ENCODE peak calls at places on chromosome 1, in eight cellular contexts. One of them, this sample, is unnamed.

GRCh38 chr1:151347523-151348246 is 633 bp upstream of the RFX5 start:
- DNase-seq in spleen: no peak
- DNase-seq in sigmoid colon: no peak
- DNase-seq in Peyer's patch: no peak
- DNase-seq in breast epithelium: no peak
- DNase-seq in adrenal gland: no peak
- DNase-seq in H1: no peak
- DNase-seq in prostate gland: no peak
- DNase-seq in this sample: no peak

GRCh38 chr1:36516372-36517018 is 33.8 kb upstream of the CSF3R start:
- DNase-seq in spleen: peak
- DNase-seq in sigmoid colon: peak
- DNase-seq in Peyer's patch: peak
- DNase-seq in breast epithelium: peak
- DNase-seq in adrenal gland: peak
- DNase-seq in H1: peak
- DNase-seq in prostate gland: no peak
- DNase-seq in this sample: peak

GRCh38 chr1:30378991-30379581 is 344.3 kb downstream of the MATN1 start:
- DNase-seq in spleen: peak
- DNase-seq in sigmoid colon: peak
- DNase-seq in Peyer's patch: no peak
- DNase-seq in breast epithelium: peak
- DNase-seq in adrenal gland: no peak
- DNase-seq in H1: no peak
- DNase-seq in prostate gland: no peak
- DNase-seq in this sample: peak

GRCh38 chr1:97247196-97247595 is 525.6 kb downstream of the PTBP2 start:
- DNase-seq in spleen: no peak
- DNase-seq in sigmoid colon: no peak
- DNase-seq in Peyer's patch: no peak
- DNase-seq in breast epithelium: no peak
- DNase-seq in adrenal gland: no peak
- DNase-seq in H1: no peak
- DNase-seq in prostate gland: no peak
- DNase-seq in this sample: no peak

GRCh38 chr1:63779338-63779819 is 5.6 kb downstream of the ROR1 start:
- DNase-seq in spleen: no peak
- DNase-seq in sigmoid colon: no peak
- DNase-seq in Peyer's patch: no peak
- DNase-seq in breast epithelium: no peak
- DNase-seq in adrenal gland: no peak
- DNase-seq in H1: no peak
- DNase-seq in prostate gland: no peak
- DNase-seq in this sample: no peak

GRCh38 chr1:209355415-209355814 is 228.1 kb upstream of the CAMK1G start:
- DNase-seq in spleen: no peak
- DNase-seq in sigmoid colon: no peak
- DNase-seq in Peyer's patch: no peak
- DNase-seq in breast epithelium: no peak
- DNase-seq in adrenal gland: no peak
- DNase-seq in H1: no peak
- DNase-seq in prostate gland: no peak
- DNase-seq in this sample: no peak

GRCh38 chr1:248900637-248901036 is 5.4 kb upstream of the PGBD2 start:
- DNase-seq in spleen: no peak
- DNase-seq in sigmoid colon: no peak
- DNase-seq in Peyer's patch: no peak
- DNase-seq in breast epithelium: no peak
- DNase-seq in adrenal gland: no peak
- DNase-seq in H1: no peak
- DNase-seq in prostate gland: no peak
- DNase-seq in this sample: no peak

GRCh38 chr1:96309783-96310182 is 411.8 kb upstream of the PTBP2 start:
- DNase-seq in spleen: no peak
- DNase-seq in sigmoid colon: no peak
- DNase-seq in Peyer's patch: no peak
- DNase-seq in breast epithelium: no peak
- DNase-seq in adrenal gland: peak
- DNase-seq in H1: no peak
- DNase-seq in prostate gland: no peak
- DNase-seq in this sample: no peak

GRCh38 chr1:215797859-215798258 is 230.8 kb downstream of the KCTD3 start:
- DNase-seq in spleen: no peak
- DNase-seq in sigmoid colon: no peak
- DNase-seq in Peyer's patch: no peak
- DNase-seq in breast epithelium: no peak
- DNase-seq in adrenal gland: no peak
- DNase-seq in H1: no peak
- DNase-seq in prostate gland: no peak
- DNase-seq in this sample: no peak

GRCh38 chr1:9629445-9630201 is 21.9 kb upstream of the PIK3CD start:
- DNase-seq in spleen: peak
- DNase-seq in sigmoid colon: no peak
- DNase-seq in Peyer's patch: peak
- DNase-seq in breast epithelium: no peak
- DNase-seq in adrenal gland: peak
- DNase-seq in H1: no peak
- DNase-seq in prostate gland: no peak
- DNase-seq in this sample: peak

GRCh38 chr1:185388815-185389214 is 71.8 kb upstream of the IVNS1ABP start:
- DNase-seq in spleen: no peak
- DNase-seq in sigmoid colon: no peak
- DNase-seq in Peyer's patch: no peak
- DNase-seq in breast epithelium: no peak
- DNase-seq in adrenal gland: no peak
- DNase-seq in H1: no peak
- DNase-seq in prostate gland: no peak
- DNase-seq in this sample: no peak

GRCh38 chr1:93304716-93305138 is 41.0 kb upstream of the DR1 start:
- DNase-seq in spleen: no peak
- DNase-seq in sigmoid colon: no peak
- DNase-seq in Peyer's patch: peak
- DNase-seq in breast epithelium: no peak
- DNase-seq in adrenal gland: peak
- DNase-seq in H1: no peak
- DNase-seq in prostate gland: peak
- DNase-seq in this sample: no peak

DNA sequence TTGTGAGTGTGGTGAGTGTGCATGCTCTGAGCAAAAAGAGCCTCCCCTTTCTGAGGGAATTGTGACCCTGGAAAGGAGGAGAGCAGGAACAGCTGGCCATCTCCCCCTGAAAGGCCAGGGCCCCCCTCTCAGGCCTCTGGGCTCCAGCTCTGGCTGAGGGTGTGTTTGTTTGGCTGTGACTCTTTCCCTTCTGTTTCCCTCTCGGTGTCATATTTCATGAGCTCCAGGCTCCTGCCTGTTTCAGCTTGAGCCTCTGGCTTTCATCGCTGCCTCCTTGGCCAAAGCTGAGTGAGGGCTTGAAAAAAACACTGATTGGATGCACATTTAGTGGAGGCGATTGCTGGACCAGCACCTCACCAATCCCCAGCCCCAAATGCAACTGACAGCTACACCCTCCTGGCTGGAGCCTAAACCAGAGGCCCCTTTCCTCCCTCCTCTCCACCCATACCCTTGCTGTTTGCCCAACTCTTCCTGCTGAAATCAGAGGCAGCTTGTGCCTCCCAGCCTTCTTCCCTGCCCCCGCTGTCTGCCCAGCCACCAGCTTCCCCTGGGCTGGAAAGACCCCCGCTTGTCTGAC is 64.1 kb downstream of the DDR2 start:
- DNase-seq in spleen: no peak
- DNase-seq in sigmoid colon: peak
- DNase-seq in Peyer's patch: no peak
- DNase-seq in breast epithelium: peak
- DNase-seq in adrenal gland: peak
- DNase-seq in H1: peak
- DNase-seq in prostate gland: peak
- DNase-seq in this sample: no peak
- H3K27ac ChIP-seq in spleen: peak
- H3K27ac ChIP-seq in sigmoid colon: peak
- H3K27ac ChIP-seq in Peyer's patch: peak
- H3K27ac ChIP-seq in breast epithelium: peak
- H3K27ac ChIP-seq in adrenal gland: peak
- H3K27ac ChIP-seq in H1: peak
- H3K27ac ChIP-seq in prostate gland: peak
- H3K27ac ChIP-seq in this sample: peak

GRCh38 chr1:161157867-161158266 is 1.4 kb upstream of the USP21 start:
- DNase-seq in spleen: no peak
- DNase-seq in sigmoid colon: no peak
- DNase-seq in Peyer's patch: no peak
- DNase-seq in breast epithelium: no peak
- DNase-seq in adrenal gland: no peak
- DNase-seq in H1: no peak
- DNase-seq in prostate gland: no peak
- DNase-seq in this sample: no peak

GRCh38 chr1:161159915-161160248 is 582 bp downstream of the USP21 start:
- DNase-seq in spleen: no peak
- DNase-seq in sigmoid colon: no peak
- DNase-seq in Peyer's patch: no peak
- DNase-seq in breast epithelium: no peak
- DNase-seq in adrenal gland: no peak
- DNase-seq in H1: no peak
- DNase-seq in prostate gland: no peak
- DNase-seq in this sample: no peak

GRCh38 chr1:161160763-161161162 is 1.5 kb downstream of the USP21 start:
- DNase-seq in spleen: peak
- DNase-seq in sigmoid colon: no peak
- DNase-seq in Peyer's patch: no peak
- DNase-seq in breast epithelium: no peak
- DNase-seq in adrenal gland: no peak
- DNase-seq in H1: no peak
- DNase-seq in prostate gland: no peak
- DNase-seq in this sample: no peak

GRCh38 chr1:161158316-161159016 is 834 bp upstream of the USP21 start:
- DNase-seq in spleen: no peak
- DNase-seq in sigmoid colon: no peak
- DNase-seq in Peyer's patch: no peak
- DNase-seq in breast epithelium: no peak
- DNase-seq in adrenal gland: no peak
- DNase-seq in H1: no peak
- DNase-seq in prostate gland: no peak
- DNase-seq in this sample: no peak

DNA sequence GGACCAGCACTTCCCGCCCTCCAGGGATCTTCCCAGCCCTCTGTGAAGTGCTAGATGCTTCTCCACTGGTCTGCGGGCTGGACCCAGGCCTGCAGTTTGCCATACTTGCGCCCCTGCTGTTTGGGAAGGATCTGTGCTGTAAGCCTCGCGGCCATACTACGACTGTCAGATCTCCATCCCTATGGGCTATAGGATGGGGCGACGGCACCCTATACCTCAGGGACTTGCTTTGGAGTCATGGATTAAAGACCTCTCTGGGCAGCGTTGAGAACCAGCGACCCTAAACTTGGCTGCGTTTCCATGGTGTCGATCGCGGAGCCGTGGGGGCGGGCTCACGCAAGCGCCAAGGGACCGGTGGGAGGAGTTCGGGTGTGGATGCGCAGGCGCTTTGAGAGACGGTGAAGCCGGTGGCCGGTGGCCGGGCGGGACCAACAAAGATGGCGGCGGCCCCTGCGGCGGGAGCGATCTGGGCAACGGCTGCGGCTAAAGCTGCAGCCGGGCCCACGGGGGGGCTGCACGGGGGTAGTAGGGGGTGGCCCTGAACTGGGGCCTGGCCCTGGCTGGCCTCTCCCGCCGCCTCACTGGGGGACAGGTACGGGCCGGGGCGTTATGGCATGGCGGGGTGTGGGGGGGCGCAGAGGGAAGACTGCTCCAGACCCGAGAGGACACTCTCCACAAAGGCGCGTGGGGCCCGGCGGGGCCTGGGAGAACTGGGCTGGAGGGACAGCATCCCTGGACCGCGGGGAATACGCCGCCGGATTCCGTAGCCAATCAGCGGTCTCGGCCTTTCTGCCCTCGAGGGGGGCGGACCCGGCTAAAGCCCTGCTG is at the start of gene USP21:
- DNase-seq in spleen: peak
- DNase-seq in sigmoid colon: peak
- DNase-seq in Peyer's patch: peak
- DNase-seq in breast epithelium: peak
- DNase-seq in adrenal gland: peak
- DNase-seq in H1: peak
- DNase-seq in prostate gland: peak
- DNase-seq in this sample: peak
- TF ChIP-seq POLR2A in spleen: peak
- TF ChIP-seq POLR2A in sigmoid colon: peak
- TF ChIP-seq POLR2A in Peyer's patch: peak
- TF ChIP-seq POLR2A in breast epithelium: peak
- TF ChIP-seq POLR2A in adrenal gland: peak
- TF ChIP-seq POLR2A in H1: peak
- TF ChIP-seq POLR2A in prostate gland: peak
- TF ChIP-seq POLR2A in this sample: peak

GRCh38 chr1:226157761-226158316 is 28.7 kb downstream of the ACBD3 start:
- DNase-seq in spleen: no peak
- DNase-seq in sigmoid colon: no peak
- DNase-seq in Peyer's patch: no peak
- DNase-seq in breast epithelium: no peak
- DNase-seq in adrenal gland: no peak
- DNase-seq in H1: no peak
- DNase-seq in prostate gland: no peak
- DNase-seq in this sample: no peak
- H3K27ac ChIP-seq in spleen: peak
- H3K27ac ChIP-seq in sigmoid colon: no peak
- H3K27ac ChIP-seq in Peyer's patch: peak
- H3K27ac ChIP-seq in breast epithelium: no peak
- H3K27ac ChIP-seq in adrenal gland: no peak
- H3K27ac ChIP-seq in H1: no peak
- H3K27ac ChIP-seq in prostate gland: peak
- H3K27ac ChIP-seq in this sample: no peak

GRCh38 chr1:231337472-231338269 is at the start of gene EXOC8:
- DNase-seq in spleen: peak
- DNase-seq in sigmoid colon: peak
- DNase-seq in Peyer's patch: peak
- DNase-seq in breast epithelium: peak
- DNase-seq in adrenal gland: peak
- DNase-seq in H1: peak
- DNase-seq in prostate gland: peak
- DNase-seq in this sample: peak

GRCh38 chr1:231337043-231337471 is 595 bp downstream of the EXOC8 start:
- DNase-seq in spleen: peak
- DNase-seq in sigmoid colon: peak
- DNase-seq in Peyer's patch: no peak
- DNase-seq in breast epithelium: peak
- DNase-seq in adrenal gland: peak
- DNase-seq in H1: no peak
- DNase-seq in prostate gland: no peak
- DNase-seq in this sample: no peak

GRCh38 chr1:231340328-231341013 is 2.4 kb downstream of the SPRTN start:
- DNase-seq in spleen: no peak
- DNase-seq in sigmoid colon: no peak
- DNase-seq in Peyer's patch: no peak
- DNase-seq in breast epithelium: no peak
- DNase-seq in adrenal gland: no peak
- DNase-seq in H1: no peak
- DNase-seq in prostate gland: no peak
- DNase-seq in this sample: no peak

GRCh38 chr1:231335663-231336602 is 1.7 kb downstream of the EXOC8 start:
- DNase-seq in spleen: no peak
- DNase-seq in sigmoid colon: no peak
- DNase-seq in Peyer's patch: no peak
- DNase-seq in breast epithelium: no peak
- DNase-seq in adrenal gland: no peak
- DNase-seq in H1: no peak
- DNase-seq in prostate gland: no peak
- DNase-seq in this sample: no peak

GRCh38 chr1:231338270-231339128 is at the start of gene SPRTN:
- DNase-seq in spleen: no peak
- DNase-seq in sigmoid colon: no peak
- DNase-seq in Peyer's patch: no peak
- DNase-seq in breast epithelium: no peak
- DNase-seq in adrenal gland: no peak
- DNase-seq in H1: no peak
- DNase-seq in prostate gland: no peak
- DNase-seq in this sample: no peak
- TF ChIP-seq POLR2A in spleen: no peak
- TF ChIP-seq POLR2A in sigmoid colon: no peak
- TF ChIP-seq POLR2A in Peyer's patch: no peak
- TF ChIP-seq POLR2A in breast epithelium: no peak
- TF ChIP-seq POLR2A in adrenal gland: no peak
- TF ChIP-seq POLR2A in H1: no peak
- TF ChIP-seq POLR2A in prostate gland: no peak
- TF ChIP-seq POLR2A in this sample: no peak

This sample was measured in right lobe of liver.